ENCODE peak calls at places on chromosome 21, in four cellular contexts. H, A, S and W are unnamed samples.

GRCh38 chr21:33643658-33644311 is 1.5 kb downstream of the ITSN1 start:
- DNase-seq in H (peak; percentile 22), S (peak; percentile 22), A (no peak), W (peak; percentile 3)

GRCh38 chr21:14358775-14359174 is 24.2 kb downstream of the HSPA13 start:
- DNase-seq in A (no peak), H (peak; percentile 27), S (no peak), W (no peak)

GRCh38 chr21:26637346-26637745 is 64.3 kb upstream of the CYYR1 start:
- DNase-seq in S (no peak), H (peak; percentile 71), A (no peak), W (no peak)

GRCh38 chr21:42083361-42083690 is 12.2 kb downstream of the UMODL1 start:
- DNase-seq in H (no peak), A (no peak), S (no peak), W (no peak)

GRCh38 chr21:35352066-35352770 is 303.1 kb upstream of the RUNX1 start:
- DNase-seq in A (peak; percentile 71), H (no peak), S (peak; percentile 95), W (no peak)

GRCh38 chr21:32884062-32884461 is 112.5 kb upstream of the PAXBP1 start:
- DNase-seq in S (no peak), H (no peak), A (no peak), W (no peak)

GRCh38 chr21:35026617-35027557 is 22.2 kb downstream of the RUNX1 start:
- DNase-seq in S (peak; percentile 67), H (no peak), A (peak; percentile 48), W (no peak)

GRCh38 chr21:36134820-36135390 is at the start of gene CBR3:
- DNase-seq in A (peak; percentile 41), H (peak; percentile 79), S (peak; percentile 40), W (peak; percentile 60)

GRCh38 chr21:21631961-21632360 is 633.8 kb downstream of the NCAM2 start:
- DNase-seq in S (peak; percentile 30), A (peak; percentile 17), H (peak; percentile 31), W (no peak)

GRCh38 chr21:30227633-30228404 is 11.9 kb upstream of the CLDN8 start:
- DNase-seq in H (peak; percentile 99), A (peak; percentile 5), S (peak; percentile 77), W (peak; percentile 68)

GRCh38 chr21:42455196-42455595 is 40.8 kb downstream of the RSPH1 start:
- DNase-seq in S (no peak), H (no peak), A (no peak), W (no peak)

GRCh38 chr21:39885119-39885848 is 18.0 kb downstream of the PCP4 start:
- DNase-seq in S (peak; percentile 2), H (no peak), A (no peak), W (no peak)

GRCh38 chr21:19874521-19874920 is 1123.7 kb upstream of the NCAM2 start:
- DNase-seq in H (no peak), A (no peak), S (no peak), W (no peak)

GRCh38 chr21:19878133-19878532 is 1120.1 kb upstream of the NCAM2 start:
- DNase-seq in H (no peak), A (no peak), S (no peak), W (no peak)
- H3K27ac ChIP-seq in H (no peak overlapping the region), A (no peak overlapping the region), S (no peak overlapping the region), W (no peak overlapping the region)

DNA sequence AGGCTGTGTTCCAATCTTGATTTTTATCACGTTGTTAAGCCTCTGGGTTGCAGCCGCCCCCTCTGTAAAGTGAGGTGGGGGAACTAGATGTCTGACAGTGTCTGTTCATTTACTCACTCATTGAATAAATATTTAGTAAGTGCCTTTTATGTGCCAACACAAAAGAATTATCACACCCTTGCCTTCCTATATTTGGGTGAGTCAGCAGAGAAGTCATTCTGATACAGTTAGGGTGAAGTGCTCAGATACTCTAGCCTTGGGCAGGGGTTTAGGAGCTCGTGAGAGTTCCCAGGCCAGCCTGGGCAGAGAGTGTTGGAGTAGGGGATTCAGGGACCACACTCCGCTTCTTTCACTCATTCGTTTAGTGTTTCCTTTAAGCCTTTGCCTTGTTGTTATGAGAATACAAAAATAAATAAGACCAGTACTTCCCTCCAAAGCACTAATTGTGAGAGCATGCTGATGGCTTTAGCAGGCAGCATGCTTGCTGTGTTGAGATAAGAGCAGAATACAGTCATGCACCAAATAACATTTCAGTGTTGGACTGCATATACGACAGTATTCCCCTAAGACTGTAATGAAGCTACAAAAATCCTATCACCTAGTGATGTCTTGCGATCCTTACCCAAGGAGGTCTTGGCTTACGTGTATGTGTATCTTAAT is 83.9 kb downstream of the DYRK1A start:
- DNase-seq in S (peak; percentile 62), H (peak; percentile 70), A (peak; percentile 58), W (peak; percentile 70)
- H4K20me1 ChIP-seq in S (peaks cover 80% of the 10 kb centered on the region), H (peaks cover 64% of the 10 kb centered on the region), A (peaks cover 77% of the 10 kb centered on the region), W (no peaks in the 10 kb centered on the region)

GRCh38 chr21:38740131-38740530 is 65.6 kb upstream of the ETS2 start:
- DNase-seq in A (peak; percentile 33), S (no peak), H (no peak), W (no peak)
- H2AFZ ChIP-seq in A (peak overlapping the region; percentile 25), S (peak overlapping the region; percentile 44), H (no peak overlapping the region), W (no peak overlapping the region)

GRCh38 chr21:45297869-45298268 is 10.2 kb upstream of the POFUT2 start:
- DNase-seq in A (no peak), H (no peak), S (no peak), W (no peak)
- H3K27ac ChIP-seq in A (no peak overlapping the region), H (no peak overlapping the region), S (no peak overlapping the region), W (no peak overlapping the region)

DNA sequence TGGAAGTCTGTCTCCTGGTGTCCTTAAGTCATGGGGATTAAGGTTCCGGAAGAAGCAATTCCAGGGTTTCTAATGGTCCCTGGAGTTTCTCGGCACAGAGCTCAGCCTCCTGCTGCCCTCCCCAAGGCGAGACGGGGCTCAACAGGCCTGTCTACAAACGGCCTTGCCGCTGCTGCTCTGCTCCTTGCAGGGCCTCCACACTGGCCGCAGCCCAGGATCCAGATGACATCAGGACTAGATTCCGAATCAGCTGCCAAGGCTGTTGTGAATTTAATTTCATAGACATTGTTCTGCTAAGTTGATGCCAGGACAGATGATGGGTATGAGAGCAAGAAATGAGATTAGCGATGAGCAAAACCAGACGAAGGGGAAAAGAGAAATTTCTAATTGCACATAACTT is 103.6 kb upstream of the BACE2 start:
- DNase-seq in A (no peak), S (no peak), H (no peak), W (no peak)
- H4K20me1 ChIP-seq in A (no peaks in the 10 kb centered on the region), S (no peaks in the 10 kb centered on the region), H (no peaks in the 10 kb centered on the region), W (no peaks in the 10 kb centered on the region)